ENCODE peak calls at places on chromosomes 16 and 17, in five cellular contexts. M, Z, H, J and Y are unnamed samples.

GRCh38 chr16:66366433-66367299 is at the start of gene CDH5:
- DNase-seq in J (peak), Z (no peak), M (peak), H (no peak), Y (no peak)

GRCh38 chr16:69831212-69832123 is 69.3 kb downstream of the WWP2 start:
- DNase-seq in H (no peak), J (no peak), Z (no peak), M (no peak), Y (no peak)

GRCh38 chr16:27398894-27399853 is 2.8 kb upstream of the IL21R start:
- DNase-seq in J (no peak), Z (no peak), H (no peak), M (no peak), Y (no peak)

GRCh38 chr16:15404792-15405191 is 9.2 kb downstream of the MPV17L start:
- DNase-seq in J (peak), M (no peak), H (no peak), Z (no peak), Y (no peak)

GRCh38 chr17:67111808-67112207 is 67.5 kb downstream of the CACNG1 start:
- DNase-seq in H (no peak), J (no peak), Z (no peak), M (no peak), Y (no peak)

GRCh38 chr16:64364894-64365293 is 757.0 kb downstream of the CDH11 start:
- DNase-seq in H (no peak), Z (no peak), M (no peak), J (no peak), Y (no peak)

GRCh38 chr17:49022391-49022941 is 25.3 kb downstream of the IGF2BP1 start:
- DNase-seq in Z (no peak), M (no peak), J (no peak), H (no peak), Y (no peak)

GRCh38 chr16:64356267-64356666 is 765.6 kb downstream of the CDH11 start:
- DNase-seq in J (no peak), H (no peak), M (no peak), Z (no peak), Y (no peak)

GRCh38 chr16:46884513-46885293 is 541 bp downstream of the GPT2 start:
- DNase-seq in J (no peak), Z (peak), H (peak), M (no peak), Y (peak)

GRCh38 chr16:3121843-3122467 is 9.6 kb downstream of the ZNF205 start:
- DNase-seq in J (no peak), M (no peak), Z (no peak), H (no peak), Y (no peak)

GRCh38 chr16:64784635-64785034 is 337.2 kb downstream of the CDH11 start:
- DNase-seq in M (no peak), H (no peak), J (no peak), Z (no peak), Y (no peak)

GRCh38 chr16:4414187-4414909 is 2.0 kb downstream of the CORO7 start:
- DNase-seq in H (peak), Z (no peak), J (no peak), M (no peak), Y (no peak)

GRCh38 chr16:52453661-52454060 is 93.3 kb downstream of the TOX3 start:
- DNase-seq in J (no peak), Z (no peak), H (no peak), M (no peak), Y (no peak)

GRCh38 chr17:8159459-8160223 is 3.1 kb downstream of the VAMP2 start:
- DNase-seq in Z (no peak), M (peak), J (no peak), H (no peak), Y (no peak)

GRCh38 chr16:84599528-84600202 is 18.2 kb downstream of the COTL1 start:
- DNase-seq in Z (no peak), M (peak), H (peak), J (peak), Y (peak)

GRCh38 chr17:81160747-81161453 is 4.4 kb upstream of the PVALEF start:
- DNase-seq in Z (no peak), H (peak), M (no peak), J (no peak), Y (no peak)

GRCh38 chr16:67860589-67861398 is 12.1 kb upstream of the EDC4 start:
- DNase-seq in J (no peak), H (no peak), M (no peak), Z (no peak), Y (no peak)

GRCh38 chr16:86075839-86076440 is 177.0 kb downstream of the IRF8 start:
- DNase-seq in M (peak), H (no peak), J (no peak), Z (no peak), Y (no peak)

GRCh38 chr16:1089439-1089821 is 6.6 kb downstream of the C1QTNF8 start:
- DNase-seq in M (no peak), Z (no peak), J (peak), H (no peak), Y (no peak)

GRCh38 chr16:87729266-87729954 is 36.4 kb downstream of the KLHDC4 start:
- DNase-seq in H (no peak), M (no peak), Z (no peak), J (no peak), Y (no peak)

GRCh38 chr17:80847506-80848230 is 144.0 kb upstream of the CHMP6 start:
- DNase-seq in Z (no peak), M (peak), J (no peak), H (peak), Y (no peak)

GRCh38 chr17:19379306-19380075 is 1.2 kb downstream of the MAPK7 start:
- DNase-seq in J (peak), Z (no peak), H (no peak), M (peak), Y (no peak)

GRCh38 chr17:18129041-18129502 is 20.5 kb downstream of the MYO15A start:
- DNase-seq in H (no peak), Z (no peak), J (no peak), M (peak), Y (no peak)

GRCh38 chr17:39538875-39539274 is 68.8 kb downstream of the NEUROD2 start:
- DNase-seq in M (no peak), H (no peak), J (no peak), Z (no peak), Y (no peak)